ENCODE peak calls at places on chromosomes 11 and 22, in six cellular contexts. One of them, this sample, is unnamed.

GRCh38 chr11:3201677-3202181 is 16.9 kb downstream of the MRGPRG start:
- DNase-seq in AG04450: no peak
- DNase-seq in cardiac fibroblast: no peak
- DNase-seq in upper lobe of left lung: no peak
- DNase-seq in Caco-2: peak
- DNase-seq in endothelial cell of umbilical vein: no peak
- DNase-seq in this sample: no peak

GRCh38 chr11:102453286-102453797 is 777 bp upstream of the TMEM123 start:
- DNase-seq in endothelial cell of umbilical vein: no peak
- DNase-seq in AG04450: no peak
- DNase-seq in cardiac fibroblast: no peak
- DNase-seq in Caco-2: no peak
- DNase-seq in upper lobe of left lung: no peak
- DNase-seq in this sample: no peak

GRCh38 chr11:125938418-125938817 is 7.4 kb upstream of the VSIG10L2 start:
- DNase-seq in upper lobe of left lung: no peak
- DNase-seq in Caco-2: no peak
- DNase-seq in AG04450: no peak
- DNase-seq in cardiac fibroblast: no peak
- DNase-seq in endothelial cell of umbilical vein: no peak
- DNase-seq in this sample: no peak

GRCh38 chr11:118610773-118611432 is 3.5 kb downstream of the PHLDB1 start:
- DNase-seq in Caco-2: no peak
- DNase-seq in cardiac fibroblast: peak
- DNase-seq in upper lobe of left lung: peak
- DNase-seq in endothelial cell of umbilical vein: peak
- DNase-seq in AG04450: no peak
- DNase-seq in this sample: no peak

GRCh38 chr22:19674129-19674928 is 40.0 kb upstream of the SEPTIN5 start:
- DNase-seq in upper lobe of left lung: no peak
- DNase-seq in AG04450: no peak
- DNase-seq in Caco-2: no peak
- DNase-seq in endothelial cell of umbilical vein: no peak
- DNase-seq in cardiac fibroblast: no peak
- DNase-seq in this sample: no peak

GRCh38 chr11:36131719-36132349 is 157.4 kb downstream of the COMMD9 start:
- DNase-seq in cardiac fibroblast: peak
- DNase-seq in AG04450: no peak
- DNase-seq in Caco-2: no peak
- DNase-seq in endothelial cell of umbilical vein: peak
- DNase-seq in upper lobe of left lung: peak
- DNase-seq in this sample: no peak

GRCh38 chr11:12182650-12183511 is 72.5 kb downstream of the MICAL2 start:
- DNase-seq in Caco-2: peak
- DNase-seq in endothelial cell of umbilical vein: peak
- DNase-seq in AG04450: peak
- DNase-seq in upper lobe of left lung: peak
- DNase-seq in cardiac fibroblast: peak
- DNase-seq in this sample: peak

GRCh38 chr22:43148581-43148980 is 2.8 kb upstream of the TSPO start:
- DNase-seq in upper lobe of left lung: peak
- DNase-seq in AG04450: no peak
- DNase-seq in cardiac fibroblast: no peak
- DNase-seq in Caco-2: no peak
- DNase-seq in endothelial cell of umbilical vein: no peak
- DNase-seq in this sample: no peak

GRCh38 chr22:31488988-31489617 is 539 bp downstream of the EIF4ENIF1 start:
- DNase-seq in cardiac fibroblast: peak
- DNase-seq in endothelial cell of umbilical vein: peak
- DNase-seq in AG04450: no peak
- DNase-seq in Caco-2: no peak
- DNase-seq in upper lobe of left lung: peak
- DNase-seq in this sample: no peak

GRCh38 chr11:67376873-67377808 is 3.7 kb upstream of the CLCF1 start:
- DNase-seq in Caco-2: no peak
- DNase-seq in upper lobe of left lung: no peak
- DNase-seq in AG04450: no peak
- DNase-seq in endothelial cell of umbilical vein: no peak
- DNase-seq in cardiac fibroblast: no peak
- DNase-seq in this sample: no peak

GRCh38 chr11:41377709-41378394 is 81.6 kb downstream of the LRRC4C start:
- DNase-seq in endothelial cell of umbilical vein: no peak
- DNase-seq in upper lobe of left lung: no peak
- DNase-seq in AG04450: no peak
- DNase-seq in cardiac fibroblast: no peak
- DNase-seq in Caco-2: no peak
- DNase-seq in this sample: no peak

GRCh38 chr11:2474059-2474901 is 29.5 kb downstream of the KCNQ1 start:
- DNase-seq in Caco-2: peak
- DNase-seq in upper lobe of left lung: peak
- DNase-seq in cardiac fibroblast: no peak
- DNase-seq in AG04450: no peak
- DNase-seq in endothelial cell of umbilical vein: no peak
- DNase-seq in this sample: no peak

GRCh38 chr11:2768471-2769408 is 68.9 kb upstream of the KCNQ1OT1 start:
- DNase-seq in upper lobe of left lung: peak
- DNase-seq in cardiac fibroblast: peak
- DNase-seq in Caco-2: peak
- DNase-seq in AG04450: peak
- DNase-seq in endothelial cell of umbilical vein: no peak
- DNase-seq in this sample: no peak

GRCh38 chr11:120196857-120197253 is 14.0 kb upstream of the OAF start:
- DNase-seq in upper lobe of left lung: no peak
- DNase-seq in endothelial cell of umbilical vein: no peak
- DNase-seq in Caco-2: no peak
- DNase-seq in AG04450: no peak
- DNase-seq in cardiac fibroblast: no peak
- DNase-seq in this sample: no peak

GRCh38 chr11:67400942-67401494 is 640 bp downstream of the PPP1CA start:
- DNase-seq in endothelial cell of umbilical vein: no peak
- DNase-seq in upper lobe of left lung: no peak
- DNase-seq in Caco-2: no peak
- DNase-seq in cardiac fibroblast: no peak
- DNase-seq in AG04450: no peak
- DNase-seq in this sample: no peak

GRCh38 chr11:128453444-128454336 is 133.7 kb downstream of the ETS1 start:
- DNase-seq in Caco-2: no peak
- DNase-seq in endothelial cell of umbilical vein: no peak
- DNase-seq in cardiac fibroblast: peak
- DNase-seq in AG04450: peak
- DNase-seq in upper lobe of left lung: no peak
- DNase-seq in this sample: peak

GRCh38 chr11:110947100-110947499 is 234.9 kb upstream of the ARHGAP20 start:
- DNase-seq in endothelial cell of umbilical vein: no peak
- DNase-seq in cardiac fibroblast: no peak
- DNase-seq in AG04450: no peak
- DNase-seq in Caco-2: no peak
- DNase-seq in upper lobe of left lung: no peak
- DNase-seq in this sample: no peak

GRCh38 chr11:10021563-10021962 is 272.5 kb downstream of the SBF2 start:
- DNase-seq in Caco-2: no peak
- DNase-seq in AG04450: no peak
- DNase-seq in upper lobe of left lung: no peak
- DNase-seq in cardiac fibroblast: no peak
- DNase-seq in endothelial cell of umbilical vein: peak
- DNase-seq in this sample: no peak

GRCh38 chr22:42655693-42656092 is 6.5 kb upstream of the CYB5R3 start:
- DNase-seq in endothelial cell of umbilical vein: no peak
- DNase-seq in upper lobe of left lung: no peak
- DNase-seq in AG04450: no peak
- DNase-seq in Caco-2: no peak
- DNase-seq in cardiac fibroblast: no peak
- DNase-seq in this sample: no peak

GRCh38 chr22:38148252-38148651 is 33.4 kb downstream of the PLA2G6 start:
- DNase-seq in Caco-2: no peak
- DNase-seq in cardiac fibroblast: peak
- DNase-seq in endothelial cell of umbilical vein: no peak
- DNase-seq in upper lobe of left lung: no peak
- DNase-seq in AG04450: peak
- DNase-seq in this sample: peak

GRCh38 chr11:74538680-74539079 is 45.2 kb upstream of the LIPT2 start:
- DNase-seq in AG04450: no peak
- DNase-seq in endothelial cell of umbilical vein: no peak
- DNase-seq in Caco-2: no peak
- DNase-seq in cardiac fibroblast: no peak
- DNase-seq in upper lobe of left lung: no peak
- DNase-seq in this sample: no peak

GRCh38 chr22:19169002-19169946 is 9.3 kb downstream of the SLC25A1 start:
- DNase-seq in AG04450: no peak
- DNase-seq in cardiac fibroblast: no peak
- DNase-seq in upper lobe of left lung: no peak
- DNase-seq in endothelial cell of umbilical vein: no peak
- DNase-seq in Caco-2: no peak
- DNase-seq in this sample: no peak

GRCh38 chr11:10603721-10604297 is 35.3 kb upstream of the LYVE1 start:
- DNase-seq in endothelial cell of umbilical vein: no peak
- DNase-seq in AG04450: no peak
- DNase-seq in cardiac fibroblast: no peak
- DNase-seq in Caco-2: no peak
- DNase-seq in upper lobe of left lung: no peak
- DNase-seq in this sample: no peak

GRCh38 chr11:106466441-106467190 is 389.2 kb downstream of the AASDHPPT start:
- DNase-seq in upper lobe of left lung: no peak
- DNase-seq in Caco-2: peak
- DNase-seq in AG04450: peak
- DNase-seq in endothelial cell of umbilical vein: no peak
- DNase-seq in cardiac fibroblast: peak
- DNase-seq in this sample: peak

GRCh38 chr11:118883368-118884071 is at the start of gene CXCR5:
- DNase-seq in cardiac fibroblast: no peak
- DNase-seq in endothelial cell of umbilical vein: no peak
- DNase-seq in AG04450: no peak
- DNase-seq in upper lobe of left lung: no peak
- DNase-seq in Caco-2: no peak
- DNase-seq in this sample: no peak

GRCh38 chr22:29062286-29062949 is 787 bp upstream of the C22orf31 start:
- DNase-seq in endothelial cell of umbilical vein: no peak
- DNase-seq in AG04450: no peak
- DNase-seq in upper lobe of left lung: no peak
- DNase-seq in Caco-2: no peak
- DNase-seq in cardiac fibroblast: no peak
- DNase-seq in this sample: no peak

GRCh38 chr11:95091663-95092062 is 2.0 kb downstream of the ENDOD1 start:
- DNase-seq in endothelial cell of umbilical vein: no peak
- DNase-seq in AG04450: no peak
- DNase-seq in cardiac fibroblast: no peak
- DNase-seq in upper lobe of left lung: no peak
- DNase-seq in Caco-2: no peak
- DNase-seq in this sample: no peak
- H3K4me3 ChIP-seq in endothelial cell of umbilical vein: no peak
- H3K4me3 ChIP-seq in AG04450: no peak
- H3K4me3 ChIP-seq in cardiac fibroblast: no peak
- H3K4me3 ChIP-seq in upper lobe of left lung: no peak
- H3K4me3 ChIP-seq in Caco-2: no peak
- H3K4me3 ChIP-seq in this sample: no peak

GRCh38 chr11:64388911-64389310 is 29.9 kb downstream of the RPS6KA4 start:
- DNase-seq in upper lobe of left lung: no peak
- DNase-seq in AG04450: no peak
- DNase-seq in endothelial cell of umbilical vein: no peak
- DNase-seq in Caco-2: no peak
- DNase-seq in cardiac fibroblast: no peak
- DNase-seq in this sample: no peak

GRCh38 chr11:64391839-64392238 is 32.9 kb downstream of the RPS6KA4 start:
- DNase-seq in upper lobe of left lung: no peak
- DNase-seq in Caco-2: no peak
- DNase-seq in AG04450: no peak
- DNase-seq in endothelial cell of umbilical vein: no peak
- DNase-seq in cardiac fibroblast: no peak
- DNase-seq in this sample: no peak

GRCh38 chr11:64387916-64388315 is 29.0 kb downstream of the RPS6KA4 start:
- DNase-seq in AG04450: no peak
- DNase-seq in Caco-2: no peak
- DNase-seq in upper lobe of left lung: no peak
- DNase-seq in endothelial cell of umbilical vein: no peak
- DNase-seq in cardiac fibroblast: no peak
- DNase-seq in this sample: no peak

GRCh38 chr11:64390558-64390957 is 31.6 kb downstream of the RPS6KA4 start:
- DNase-seq in AG04450: no peak
- DNase-seq in cardiac fibroblast: no peak
- DNase-seq in Caco-2: no peak
- DNase-seq in endothelial cell of umbilical vein: no peak
- DNase-seq in upper lobe of left lung: no peak
- DNase-seq in this sample: no peak

GRCh38 chr11:64389851-64390250 is 30.9 kb downstream of the RPS6KA4 start:
- DNase-seq in cardiac fibroblast: no peak
- DNase-seq in Caco-2: no peak
- DNase-seq in endothelial cell of umbilical vein: no peak
- DNase-seq in upper lobe of left lung: no peak
- DNase-seq in AG04450: no peak
- DNase-seq in this sample: no peak
- TF ChIP-seq CTCF in cardiac fibroblast: no peak
- TF ChIP-seq CTCF in Caco-2: no peak
- TF ChIP-seq CTCF in endothelial cell of umbilical vein: no peak
- TF ChIP-seq CTCF in upper lobe of left lung: no peak
- TF ChIP-seq CTCF in AG04450: no peak
- TF ChIP-seq CTCF in this sample: no peak

GRCh38 chr11:66315498-66315885 is 1.4 kb downstream of the CD248 start:
- DNase-seq in upper lobe of left lung: no peak
- DNase-seq in AG04450: no peak
- DNase-seq in endothelial cell of umbilical vein: no peak
- DNase-seq in Caco-2: no peak
- DNase-seq in cardiac fibroblast: no peak
- DNase-seq in this sample: no peak
- H3K4me3 ChIP-seq in upper lobe of left lung: peak
- H3K4me3 ChIP-seq in AG04450: peak
- H3K4me3 ChIP-seq in endothelial cell of umbilical vein: no peak
- H3K4me3 ChIP-seq in Caco-2: no peak
- H3K4me3 ChIP-seq in cardiac fibroblast: peak
- H3K4me3 ChIP-seq in this sample: peak

GRCh38 chr11:123434262-123434661 is 4.2 kb downstream of the GRAMD1B start:
- DNase-seq in upper lobe of left lung: no peak
- DNase-seq in Caco-2: peak
- DNase-seq in endothelial cell of umbilical vein: peak
- DNase-seq in cardiac fibroblast: peak
- DNase-seq in AG04450: no peak
- DNase-seq in this sample: no peak
- TF ChIP-seq CTCF in upper lobe of left lung: no peak
- TF ChIP-seq CTCF in Caco-2: peak
- TF ChIP-seq CTCF in endothelial cell of umbilical vein: peak
- TF ChIP-seq CTCF in cardiac fibroblast: peak
- TF ChIP-seq CTCF in AG04450: peak
- TF ChIP-seq CTCF in this sample: peak

DNA sequence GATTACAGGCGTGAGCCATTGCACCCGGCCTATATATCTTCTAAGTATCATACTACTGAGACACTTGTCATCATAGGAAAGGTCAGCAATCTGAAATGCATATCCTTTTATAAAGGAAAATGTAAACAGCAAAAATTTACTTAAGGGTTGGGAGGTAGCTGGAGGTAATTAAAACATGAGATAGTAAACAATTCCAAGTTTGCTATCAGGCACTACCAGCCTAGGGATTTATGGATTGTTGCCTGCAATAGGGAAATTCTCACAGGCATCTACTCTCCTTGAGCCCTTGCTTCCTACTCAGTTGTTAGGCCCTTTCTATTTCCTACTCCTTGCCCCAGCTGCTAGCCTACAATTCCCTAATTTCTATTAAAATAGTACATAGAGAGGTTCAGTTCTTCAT is 16.1 kb downstream of the PGR start:
- DNase-seq in upper lobe of left lung: no peak
- DNase-seq in endothelial cell of umbilical vein: no peak
- DNase-seq in cardiac fibroblast: no peak
- DNase-seq in Caco-2: no peak
- DNase-seq in AG04450: no peak
- DNase-seq in this sample: no peak
- H3K4me3 ChIP-seq in upper lobe of left lung: no peak
- H3K4me3 ChIP-seq in endothelial cell of umbilical vein: no peak
- H3K4me3 ChIP-seq in cardiac fibroblast: no peak
- H3K4me3 ChIP-seq in Caco-2: no peak
- H3K4me3 ChIP-seq in AG04450: no peak
- H3K4me3 ChIP-seq in this sample: no peak